ENCODE peak calls at places on chromosome 13, in four cellular contexts. N is Jurkat, Clone E6-1; G is effector CD4-positive, alpha-beta T cell; I is pancreas. M is an unnamed sample.

GRCh38 chr13:100596516-100596915 is 7.9 kb upstream of the GGACT start:
- DNase-seq in I (no peak), N (no peak), G (no peak), M (no peak)

GRCh38 chr13:62924395-62924794 is 1508.7 kb upstream of the PCDH20 start:
- DNase-seq in N (no peak), I (no peak), G (no peak), M (no peak)

GRCh38 chr13:87884874-87885273 is 213.7 kb downstream of the SLITRK5 start:
- DNase-seq in G (no peak), I (no peak), N (no peak), M (no peak)

GRCh38 chr13:72295173-72295572 is 428.2 kb upstream of the DACH1 start:
- DNase-seq in G (no peak), N (no peak), I (no peak), M (no peak)

GRCh38 chr13:51764184-51765141 is 39.5 kb downstream of the DHRS12 start:
- DNase-seq in I (peak), G (peak), N (peak), M (peak)

GRCh38 chr13:95113601-95114000 is 187.7 kb downstream of the ABCC4 start:
- DNase-seq in G (no peak), N (no peak), I (no peak), M (no peak)

GRCh38 chr13:55432814-55433213 is 1707.9 kb upstream of the PRR20A start:
- DNase-seq in G (no peak), I (no peak), N (no peak), M (no peak)

GRCh38 chr13:76579701-76580100 is 306.5 kb downstream of the KCTD12 start:
- DNase-seq in I (no peak), G (no peak), N (no peak), M (no peak)

GRCh38 chr13:97344250-97345175 is 89.5 kb upstream of the RAP2A start:
- DNase-seq in N (peak), I (no peak), G (peak), M (peak)

GRCh38 chr13:40586886-40587285 is 79.6 kb downstream of the FOXO1 start:
- DNase-seq in G (no peak), N (no peak), I (no peak), M (no peak)

GRCh38 chr13:66958611-66959010 is 271.5 kb downstream of the PCDH9 start:
- DNase-seq in N (no peak), I (no peak), G (no peak), M (no peak)

GRCh38 chr13:33606692-33607091 is 211.3 kb upstream of the RFC3 start:
- DNase-seq in N (no peak), G (no peak), I (no peak), M (no peak)

GRCh38 chr13:113083402-113084061 is 22.1 kb upstream of the F7 start:
- DNase-seq in I (no peak), N (no peak), G (no peak), M (peak)